ENCODE peak calls at places on chromosomes 16 and 17, in eight cellular contexts. D is GM23338; Q is effector memory CD4-positive, alpha-beta T cell; L is upper lobe of right lung; H is RWPE1; R is A549; U is psoas muscle; S is breast epithelium. Z is an unnamed sample.

GRCh38 chr17:83078378-83079339 is 750 bp upstream of the METRNL start:
- DNase-seq in R (no peak), L (no peak), S (peak; percentile 43), D (no peak), Q (no peak), U (no peak), H (no peak), Z (no peak)

GRCh38 chr17:28889996-28890395 is 7.5 kb downstream of the FLOT2 start:
- DNase-seq in R (no peak), Q (no peak), D (no peak), U (no peak), L (no peak), S (no peak), H (no peak), Z (no peak)

GRCh38 chr17:7177210-7177953 is 1.8 kb downstream of the ASGR1 start:
- DNase-seq in U (peak; percentile 77), D (peak; percentile 95), R (peak; percentile 95), S (peak; percentile 54), L (peak; percentile 85), H (peak; percentile 88), Q (peak; percentile 51), Z (peak; percentile 65)

GRCh38 chr16:88809068-88809675 is 2.6 kb downstream of the APRT start:
- DNase-seq in Q (no peak), H (peak; percentile 24), L (peak; percentile 56), R (no peak), S (no peak), D (no peak), U (peak; percentile 51), Z (no peak)

GRCh38 chr17:2724783-2725164 is 13.2 kb upstream of the CLUH start:
- DNase-seq in D (peak; percentile 88), U (no peak), L (no peak), S (no peak), R (peak; percentile 77), H (no peak), Q (no peak), Z (peak; percentile 24)

GRCh38 chr16:29686740-29687327 is 7.9 kb downstream of the QPRT start:
- DNase-seq in S (no peak), L (no peak), R (no peak), U (no peak), Q (no peak), D (no peak), H (no peak), Z (no peak)

GRCh38 chr16:67862623-67863583 is 9.9 kb upstream of the EDC4 start:
- DNase-seq in U (peak; percentile 93), S (no peak), Q (no peak), R (no peak), H (no peak), L (no peak), D (no peak), Z (no peak)

GRCh38 chr17:7579839-7580630 is 597 bp downstream of the CD68 start:
- DNase-seq in S (no peak), Q (no peak), H (no peak), L (no peak), U (no peak), R (no peak), D (no peak), Z (no peak)

GRCh38 chr16:85369741-85370528 is 243.2 kb upstream of the GSE1 start:
- DNase-seq in D (peak; percentile 79), R (peak; percentile 79), Q (peak; percentile 7), L (peak; percentile 82), U (peak; percentile 81), H (peak; percentile 61), S (no peak), Z (peak; percentile 12)

GRCh38 chr16:4913130-4913773 is 23.7 kb downstream of the PPL start:
- DNase-seq in R (no peak), Q (no peak), S (no peak), H (no peak), U (no peak), D (no peak), L (no peak), Z (no peak)

GRCh38 chr16:4909825-4910224 is 27.1 kb downstream of the PPL start:
- DNase-seq in H (no peak), U (no peak), D (no peak), Q (no peak), S (no peak), L (no peak), R (no peak), Z (no peak)

GRCh38 chr16:4913774-4914525 is 23.0 kb downstream of the PPL start:
- DNase-seq in U (no peak), H (no peak), L (no peak), S (no peak), D (no peak), Q (no peak), R (no peak), Z (no peak)

GRCh38 chr16:4910828-4911227 is 26.1 kb downstream of the PPL start:
- DNase-seq in D (no peak), S (no peak), R (no peak), U (no peak), L (no peak), H (no peak), Q (no peak), Z (no peak)

DNA sequence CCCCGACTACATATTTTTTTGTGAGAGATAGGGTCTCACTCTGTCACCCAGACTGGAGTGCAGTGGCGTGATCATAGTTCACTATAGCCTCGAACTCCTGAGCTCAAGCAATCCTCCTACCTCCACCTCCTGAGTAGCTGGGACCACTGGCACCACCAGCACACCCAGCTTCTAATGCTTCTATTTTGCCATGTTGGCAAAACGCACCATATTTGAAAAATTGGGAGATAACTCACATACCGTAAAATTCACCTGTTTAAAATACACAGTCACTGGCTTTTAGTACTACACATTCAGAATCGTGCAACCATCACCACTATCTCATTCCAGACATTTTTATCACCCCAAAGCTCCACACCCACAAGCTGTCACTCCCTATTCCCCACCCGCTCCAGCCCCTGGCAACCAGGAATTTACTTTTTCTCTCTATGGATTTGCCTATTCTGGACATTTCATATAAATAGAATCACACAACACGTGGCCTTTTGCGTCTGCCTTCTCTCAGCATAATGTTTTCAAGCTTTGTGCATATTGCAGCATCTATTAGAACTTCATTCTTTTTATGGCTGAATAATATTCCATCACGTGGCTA is 25.0 kb downstream of the PPL start:
- DNase-seq in S (no peak), R (no peak), U (no peak), D (no peak), L (no peak), H (peak; percentile 23), Q (no peak), Z (no peak)
- H3K27ac ChIP-seq in S (no peak overlapping the region), R (no peak overlapping the region), U (no peak overlapping the region), D (no peak overlapping the region), L (peak overlapping the region; percentile 7), H (peak overlapping the region; percentile 48), Q (no peak overlapping the region), Z (no peak overlapping the region)

DNA sequence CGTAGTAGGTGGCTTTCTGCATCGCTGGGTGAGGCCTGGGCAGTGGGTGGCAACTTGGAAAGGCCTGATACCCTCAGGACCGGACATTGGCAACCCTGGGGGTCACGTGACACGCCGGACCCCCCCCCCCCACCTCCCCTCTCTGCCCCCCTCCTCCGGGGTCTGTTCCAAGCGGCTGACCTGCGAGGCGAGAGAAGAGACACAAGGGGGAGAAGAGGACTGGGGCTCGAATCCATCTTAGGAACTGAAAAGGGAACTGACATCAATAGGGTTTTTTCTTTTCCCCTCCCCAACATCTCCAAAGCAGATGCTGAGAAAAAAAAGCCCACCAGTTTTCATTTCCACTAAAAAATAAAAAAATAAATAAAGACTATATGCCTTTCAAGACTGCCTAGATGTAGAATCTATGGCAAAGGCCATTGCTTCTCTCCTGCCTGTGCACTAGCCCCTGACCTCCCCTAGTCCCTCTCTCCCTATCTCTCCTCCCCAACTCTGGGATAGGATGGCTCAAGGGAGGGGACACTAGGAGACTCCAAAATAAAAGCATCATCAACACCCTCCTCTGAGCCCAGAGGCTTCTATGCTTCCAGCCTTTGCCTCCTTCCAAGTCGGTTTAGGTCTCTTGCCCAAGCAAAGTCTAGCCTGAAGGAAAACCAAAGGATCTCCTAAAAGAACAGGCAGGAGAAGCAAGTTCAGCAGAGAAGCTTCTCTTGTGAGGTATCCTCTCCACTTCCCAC is 7.7 kb upstream of the HOXB2 start:
- DNase-seq in H (no peak), Q (no peak), R (no peak), S (no peak), D (peak; percentile 48), U (no peak), L (no peak), Z (no peak)
- H3K27ac ChIP-seq in H (no peak overlapping the region), Q (no peak overlapping the region), R (peak overlapping the region; percentile 1), S (peak overlapping the region; percentile 74), D (no peak overlapping the region), U (no peak overlapping the region), L (peak overlapping the region; percentile 55), Z (no peak overlapping the region)

GRCh38 chr17:15892244-15892643 is 52.7 kb upstream of the ADORA2B start:
- DNase-seq in L (peak; percentile 27), H (no peak), D (no peak), S (no peak), Q (no peak), U (no peak), R (no peak), Z (no peak)

GRCh38 chr17:15893333-15894024 is 51.5 kb upstream of the ADORA2B start:
- DNase-seq in U (no peak), H (no peak), S (no peak), D (no peak), Q (no peak), R (no peak), L (no peak), Z (no peak)

GRCh38 chr17:15892679-15893332 is 52.1 kb upstream of the ADORA2B start:
- DNase-seq in L (no peak), H (no peak), D (no peak), U (no peak), S (peak; percentile 23), Q (no peak), R (no peak), Z (no peak)

GRCh38 chr17:15894913-15895658 is 49.8 kb upstream of the ADORA2B start:
- DNase-seq in S (no peak), H (no peak), Q (no peak), R (no peak), U (no peak), L (no peak), D (no peak), Z (no peak)

DNA sequence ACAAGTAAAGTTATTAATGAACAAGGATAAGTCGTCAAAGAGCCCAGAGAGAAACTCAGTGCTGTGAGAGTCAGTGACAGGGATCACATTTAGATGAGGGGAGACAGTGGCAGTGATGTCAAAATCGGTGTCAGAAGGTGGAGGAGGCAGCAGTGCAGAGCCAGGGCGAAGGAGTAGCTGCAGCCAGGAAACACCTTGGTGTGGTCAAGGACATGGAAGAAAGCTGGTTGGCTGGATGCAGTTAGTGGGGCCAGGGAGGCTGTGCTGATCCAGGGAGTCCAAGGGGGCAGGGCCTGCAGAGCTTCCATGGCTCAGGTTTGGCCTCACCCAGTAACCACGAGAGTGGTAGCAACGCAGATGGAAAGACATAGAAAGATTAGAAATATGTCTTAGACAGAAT is 50.7 kb upstream of the ADORA2B start:
- DNase-seq in L (peak; percentile 42), U (no peak), D (no peak), S (no peak), H (no peak), R (no peak), Q (no peak), Z (no peak)
- H3K27ac ChIP-seq in L (peak overlapping the region; percentile 59), U (no peak overlapping the region), D (no peak overlapping the region), S (peak overlapping the region; percentile 48), H (no peak overlapping the region), R (peak overlapping the region; percentile 60), Q (no peak overlapping the region), Z (no peak overlapping the region)

DNA sequence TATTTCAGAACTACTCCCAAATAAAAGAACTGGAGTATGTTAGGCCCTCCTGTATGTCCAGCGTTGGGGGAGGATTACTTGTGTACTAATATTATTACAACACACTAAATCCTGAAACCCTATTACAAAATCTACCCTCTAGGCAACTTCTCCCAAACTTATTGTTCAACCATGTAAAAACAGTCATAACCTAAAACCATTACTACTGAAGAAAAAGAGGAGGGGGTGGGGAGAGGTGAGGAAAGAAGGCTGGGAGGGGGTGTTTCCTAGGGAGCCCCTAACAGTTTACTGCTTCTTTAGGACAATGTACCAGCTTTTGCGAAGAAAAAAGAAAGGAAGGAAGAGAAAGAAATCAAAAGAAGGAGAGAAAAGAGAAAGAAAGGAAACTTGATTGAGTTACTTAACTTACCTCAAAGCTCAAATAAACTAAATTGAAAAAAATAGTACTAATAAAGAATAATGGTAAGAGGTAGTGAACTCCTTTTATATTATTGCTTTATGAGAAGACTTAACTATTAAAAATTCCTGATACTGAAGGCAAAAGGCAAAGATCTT is 2.3 kb downstream of the SALL1 start:
- DNase-seq in Q (no peak), R (no peak), L (no peak), U (no peak), D (no peak), S (no peak), H (no peak), Z (no peak)
- H3K27ac ChIP-seq in Q (no peak overlapping the region), R (no peak overlapping the region), L (no peak overlapping the region), U (no peak overlapping the region), D (no peak overlapping the region), S (no peak overlapping the region), H (no peak overlapping the region), Z (no peak overlapping the region)

Z was measured in CD4-positive, alpha-beta memory T cell.